ENCODE peak calls at places on chromosome 13, in eight cellular contexts. C is A673, W is GM06990, K is GM13976, U is fibroblast of mammary gland, T is HFFc6, O is neural progenitor cell, M is choroid plexus epithelial cell. P is an unnamed sample.
A peak's percentile ranks its signal among the peaks of the same experiment; 100 is the strongest.

GRCh38 chr13:100818706-100819105 is 144.1 kb upstream of the TMTC4 start:
- DNase-seq in C (no peak), W (no peak), K (no peak), U (peak; percentile 37), T (no peak), O (no peak), M (no peak), P (no peak)

GRCh38 chr13:98252931-98253470 is 75.9 kb upstream of the RNF113B start:
- DNase-seq in C (peak; percentile 83), W (no peak), K (no peak), U (peak; percentile 78), T (peak; percentile 76), O (no peak), M (peak; percentile 78), P (no peak)

GRCh38 chr13:40064154-40064713 is 408.8 kb downstream of the COG6 start:
- DNase-seq in C (no peak), W (no peak), K (no peak), U (no peak), T (no peak), O (no peak), M (no peak), P (no peak)

GRCh38 chr13:87867426-87867825 is 196.3 kb downstream of the SLITRK5 start:
- DNase-seq in C (no peak), W (no peak), K (no peak), U (no peak), T (no peak), O (no peak), M (no peak), P (no peak)

GRCh38 chr13:104034891-104035290 is 968.7 kb upstream of the SLC10A2 start:
- DNase-seq in C (no peak), W (no peak), K (no peak), U (no peak), T (no peak), O (no peak), M (no peak), P (no peak)

GRCh38 chr13:49606747-49607648 is 21.3 kb upstream of the ARL11 start:
- DNase-seq in C (peak; percentile 91), W (peak; percentile 34), K (peak; percentile 77), U (peak; percentile 90), T (peak; percentile 84), O (peak; percentile 90), M (peak; percentile 94), P (peak; percentile 64)

GRCh38 chr13:98910501-98910951 is 67.3 kb downstream of the DOCK9 start:
- DNase-seq in C (peak; percentile 39), W (peak; percentile 10), K (no peak), U (peak; percentile 77), T (peak; percentile 81), O (no peak), M (peak; percentile 66), P (no peak)

GRCh38 chr13:100129605-100130004 is 40.7 kb downstream of the PCCA start:
- DNase-seq in C (no peak), W (no peak), K (peak; percentile 22), U (no peak), T (no peak), O (no peak), M (no peak), P (no peak)

GRCh38 chr13:32246468-32246867 is 68.7 kb downstream of the ZAR1L start:
- DNase-seq in C (peak; percentile 82), W (peak; percentile 15), K (peak; percentile 66), U (peak; percentile 83), T (peak; percentile 67), O (peak; percentile 83), M (peak; percentile 89), P (no peak)

GRCh38 chr13:94345374-94346195 is 133.9 kb downstream of the DCT start:
- DNase-seq in C (peak; percentile 87), W (no peak), K (no peak), U (peak; percentile 56), T (peak; percentile 6), O (no peak), M (peak; percentile 65), P (no peak)

GRCh38 chr13:35909837-35910236 is 221.3 kb downstream of the DCLK1 start:
- DNase-seq in C (no peak), W (no peak), K (no peak), U (no peak), T (no peak), O (no peak), M (no peak), P (no peak)

GRCh38 chr13:98450495-98451167 is 126.3 kb downstream of the STK24 start:
- DNase-seq in C (peak; percentile 41), W (no peak), K (no peak), U (no peak), T (no peak), O (no peak), M (no peak), P (no peak)

GRCh38 chr13:75760182-75760981 is 124.3 kb downstream of the LMO7 start:
- DNase-seq in C (no peak), W (no peak), K (peak; percentile 12), U (peak; percentile 45), T (no peak), O (no peak), M (peak; percentile 45), P (no peak)

DNA sequence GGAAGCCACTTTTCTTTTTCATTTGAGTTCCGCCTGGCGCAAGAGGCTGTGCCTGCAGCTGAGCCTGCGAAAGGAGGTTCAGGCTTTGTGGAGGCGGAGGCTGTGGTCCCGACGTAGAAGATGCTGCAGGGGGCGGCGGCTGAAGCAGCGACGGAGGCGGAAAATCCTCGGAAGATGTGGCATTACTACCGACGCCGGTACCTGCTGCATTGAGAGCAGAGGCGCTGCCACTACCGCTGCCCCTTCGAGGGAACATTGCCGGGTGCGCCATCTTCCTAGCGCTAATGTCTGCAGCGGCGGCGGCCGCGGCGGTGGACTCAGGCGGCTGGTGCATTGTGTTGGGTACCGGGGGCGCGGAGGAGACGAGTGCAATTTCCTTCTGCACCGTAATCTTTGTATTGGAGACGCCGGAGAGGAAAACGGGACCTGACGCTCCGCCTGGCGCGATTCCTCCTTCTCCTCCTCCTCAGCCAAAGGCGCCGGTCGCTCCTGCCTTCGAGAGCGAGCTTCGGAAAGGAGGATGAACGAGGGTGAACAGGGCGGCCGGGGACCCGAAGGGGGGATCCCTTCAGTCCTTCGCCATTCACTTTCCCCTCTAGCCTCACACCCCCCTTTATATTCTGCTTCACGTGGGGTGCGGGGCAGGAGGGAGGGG is at the start of gene TSC22D1:
- DNase-seq in C (peak; percentile 61), W (peak; percentile 61), K (peak; percentile 59), U (peak; percentile 51), T (peak; percentile 26), O (peak; percentile 66), M (peak; percentile 71), P (peak; percentile 46)
- TF ChIP-seq CTCF in C (peak; percentile 12), W (no peak), K (no peak), U (no peak), T (peak; percentile 29), O (no peak), M (peak; percentile 24), P (no peak)

DNA sequence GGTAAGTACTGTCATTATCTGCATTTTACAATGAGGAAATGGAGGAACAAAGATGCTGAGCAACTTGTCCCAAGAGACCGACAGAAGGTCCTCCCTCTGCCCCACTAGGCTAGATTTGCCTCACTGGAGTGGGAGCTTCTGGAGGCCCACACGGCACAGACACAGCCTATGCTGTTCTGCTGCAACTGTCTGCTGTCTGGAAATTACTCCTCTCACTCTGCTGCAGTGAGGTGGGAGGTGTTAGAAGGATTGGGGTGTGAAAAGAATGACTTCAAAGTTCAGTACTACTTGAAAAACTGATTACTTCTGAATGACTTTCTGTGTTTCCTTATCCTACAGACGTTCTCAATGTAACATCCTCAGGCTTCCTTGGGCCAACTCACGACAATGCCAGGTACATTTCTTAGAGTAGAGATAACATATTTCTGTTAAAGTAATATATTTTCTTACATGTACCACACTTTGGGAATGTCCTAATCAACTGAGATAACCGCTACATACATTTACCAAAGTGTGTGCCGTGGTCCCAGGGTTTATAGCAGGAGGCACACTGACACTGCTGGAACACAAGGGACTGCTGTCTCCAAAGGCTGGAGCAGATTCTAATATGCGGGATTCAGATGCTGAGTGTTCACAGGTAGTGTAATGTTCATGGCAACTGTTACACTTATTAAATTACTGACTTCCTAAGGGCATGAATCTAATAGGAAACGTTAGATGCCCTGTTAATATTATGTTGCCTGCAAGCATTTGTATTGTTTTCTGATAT is 53.5 kb upstream of the WASF3 start:
- DNase-seq in C (peak; percentile 28), W (no peak), K (no peak), U (peak; percentile 19), T (no peak), O (no peak), M (no peak), P (no peak)
- TF ChIP-seq CTCF in C (no peak), W (no peak), K (no peak), U (no peak), T (no peak), O (no peak), M (no peak), P (no peak)

GRCh38 chr13:90461398-90461797 is 886.1 kb upstream of the MIR17HG start:
- DNase-seq in C (no peak), W (no peak), K (no peak), U (no peak), T (no peak), O (no peak), M (no peak), P (no peak)

GRCh38 chr13:90453342-90453741 is 894.1 kb upstream of the MIR17HG start:
- DNase-seq in C (no peak), W (no peak), K (no peak), U (no peak), T (no peak), O (no peak), M (no peak), P (no peak)

GRCh38 chr13:90454002-90454636 is 893.4 kb upstream of the MIR17HG start:
- DNase-seq in C (no peak), W (no peak), K (no peak), U (peak; percentile 14), T (no peak), O (no peak), M (no peak), P (no peak)

DNA sequence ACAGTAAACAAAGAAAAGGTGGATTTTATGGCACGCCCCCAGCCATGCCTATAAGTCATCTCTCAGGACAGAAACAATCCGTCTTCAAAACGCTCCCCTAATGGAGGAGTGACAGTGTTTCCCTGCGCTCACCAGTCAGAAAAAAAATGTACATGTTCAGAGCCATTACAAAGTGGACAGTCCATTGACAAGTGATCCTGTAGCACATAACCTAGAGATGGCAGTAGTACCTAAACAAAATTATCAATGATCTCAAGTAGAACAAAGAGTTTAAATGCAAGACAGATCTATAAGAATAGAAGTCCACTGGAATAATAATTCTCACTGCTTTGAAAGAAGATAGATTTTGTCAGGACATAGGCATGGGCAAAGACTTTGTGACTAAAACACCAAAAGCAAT is 891.6 kb upstream of the MIR17HG start:
- DNase-seq in C (no peak), W (no peak), K (no peak), U (peak; percentile 25), T (peak; percentile 20), O (no peak), M (peak; percentile 53), P (no peak)
- TF ChIP-seq CTCF in C (no peak), W (no peak), K (no peak), U (no peak), T (peak; percentile 24), O (no peak), M (peak; percentile 28), P (no peak)

DNA sequence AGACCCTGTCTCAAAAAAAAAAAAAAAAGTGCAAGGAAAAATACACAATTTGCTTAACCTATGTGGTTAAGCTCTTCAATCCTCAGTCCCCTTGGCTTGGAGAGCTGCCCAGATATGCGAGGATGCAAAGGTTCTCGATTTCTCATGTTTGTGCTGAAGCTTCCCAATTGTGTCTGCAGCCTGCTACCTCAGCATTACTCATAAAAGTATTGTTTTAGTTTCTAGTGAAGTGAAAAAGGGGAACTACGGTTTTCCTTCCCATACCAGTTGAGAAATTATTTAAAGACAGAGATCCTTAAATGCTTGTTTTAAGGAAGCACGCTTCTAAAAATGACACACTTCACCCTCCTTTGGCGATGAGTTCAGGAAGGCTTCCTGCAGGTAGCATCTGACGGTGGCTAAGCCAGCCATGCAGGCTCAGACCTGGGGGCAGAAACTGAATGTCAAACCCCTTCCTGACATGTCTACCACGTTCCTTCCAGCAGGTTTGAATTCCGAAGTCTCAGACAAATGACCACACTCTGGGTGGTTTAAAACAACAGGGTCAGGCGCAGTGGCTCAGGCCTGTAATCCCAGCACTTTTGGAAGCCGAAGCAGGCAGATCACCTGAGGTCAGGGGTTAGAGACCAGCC is 47.9 kb downstream of the RUBCNL start:
- DNase-seq in C (no peak), W (peak; percentile 33), K (peak; percentile 38), U (peak; percentile 88), T (peak; percentile 13), O (no peak), M (peak; percentile 91), P (no peak)
- TF ChIP-seq CTCF in C (no peak), W (no peak), K (no peak), U (no peak), T (no peak), O (no peak), M (peak; percentile 15), P (no peak)